ENCODE peak calls at places on chromosomes 7 and 10, in ten cellular contexts. N is GM23248, M is coronary artery, Z is astrocyte of the spinal cord, E is Panc1, D is HCT116, P is transverse colon, S is cardiac fibroblast, U is suprapubic skin, T is lower lobe of right lung. O is an unnamed sample.

GRCh38 chr7:131957338-131958025 is 401.1 kb upstream of the PODXL start:
- DNase-seq in N (no peak), M (no peak), Z (no peak), E (no peak), D (no peak), P (no peak), S (no peak), U (no peak), T (no peak), O (no peak)

GRCh38 chr10:8463853-8464252 is 409.4 kb downstream of the GATA3 start:
- DNase-seq in N (no peak), M (no peak), Z (no peak), E (no peak), D (no peak), P (no peak), S (no peak), U (no peak), T (no peak), O (no peak)

GRCh38 chr10:94092848-94093247 is 99.1 kb downstream of the PLCE1 start:
- DNase-seq in N (peak), M (no peak), Z (peak), E (no peak), D (no peak), P (no peak), S (peak), U (no peak), T (no peak), O (peak)

GRCh38 chr7:77759294-77759889 is 38.8 kb downstream of the TMEM60 start:
- DNase-seq in N (peak), M (no peak), Z (peak), E (peak), D (peak), P (peak), S (peak), U (no peak), T (no peak), O (peak)

GRCh38 chr7:131218727-131219128 is 108.9 kb upstream of the MKLN1 start:
- DNase-seq in N (no peak), M (no peak), Z (no peak), E (no peak), D (no peak), P (no peak), S (no peak), U (no peak), T (no peak), O (peak)

GRCh38 chr7:158650821-158651225 is 53.8 kb downstream of the NCAPG2 start:
- DNase-seq in N (peak), M (no peak), Z (peak), E (no peak), D (no peak), P (no peak), S (peak), U (no peak), T (no peak), O (peak)

GRCh38 chr7:116809636-116810266 is 52.6 kb upstream of the CAPZA2 start:
- DNase-seq in N (peak), M (no peak), Z (peak), E (peak), D (peak), P (no peak), S (peak), U (no peak), T (no peak), O (peak)

GRCh38 chr10:125859128-125859817 is 21.8 kb downstream of the DHX32 start:
- DNase-seq in N (no peak), M (no peak), Z (no peak), E (no peak), D (no peak), P (no peak), S (no peak), U (no peak), T (no peak), O (no peak)

GRCh38 chr7:38241071-38241470 is 32.4 kb downstream of the TARP start:
- DNase-seq in N (no peak), M (no peak), Z (no peak), E (no peak), D (no peak), P (no peak), S (no peak), U (no peak), T (no peak), O (no peak)

GRCh38 chr7:35519971-35520809 is 174.7 kb downstream of the HERPUD2 start:
- DNase-seq in N (peak), M (peak), Z (peak), E (peak), D (peak), P (peak), S (peak), U (no peak), T (peak), O (peak)

GRCh38 chr10:80429521-80429966 is 21.2 kb downstream of the PRXL2A start:
- DNase-seq in N (peak), M (no peak), Z (no peak), E (no peak), D (peak), P (peak), S (peak), U (no peak), T (peak), O (no peak)

GRCh38 chr10:114009281-114009996 is 34.2 kb upstream of the ADRB1 start:
- DNase-seq in N (no peak), M (no peak), Z (no peak), E (peak), D (no peak), P (no peak), S (no peak), U (no peak), T (no peak), O (peak)

GRCh38 chr10:68088744-68089143 is 13.7 kb upstream of the HERC4 start:
- DNase-seq in N (no peak), M (no peak), Z (no peak), E (no peak), D (no peak), P (no peak), S (peak), U (no peak), T (no peak), O (peak)

GRCh38 chr10:35447693-35448407 is 111.5 kb downstream of the CCNY start:
- DNase-seq in N (peak), M (no peak), Z (peak), E (no peak), D (peak), P (peak), S (peak), U (no peak), T (no peak), O (peak)

GRCh38 chr10:119341236-119342016 is 134.1 kb downstream of the GRK5 start:
- DNase-seq in N (peak), M (no peak), Z (peak), E (no peak), D (no peak), P (no peak), S (peak), U (no peak), T (no peak), O (peak)

GRCh38 chr10:70441161-70441876 is at the start of gene NODAL:
- DNase-seq in N (no peak), M (no peak), Z (no peak), E (no peak), D (no peak), P (no peak), S (no peak), U (no peak), T (no peak), O (no peak)

GRCh38 chr7:2873686-2874551 is 29.8 kb upstream of the GNA12 start:
- DNase-seq in N (peak), M (no peak), Z (peak), E (peak), D (peak), P (no peak), S (peak), U (no peak), T (no peak), O (peak)

GRCh38 chr7:134778941-134779740 is at the start of gene CALD1:
- DNase-seq in N (peak), M (peak), Z (peak), E (peak), D (peak), P (peak), S (peak), U (peak), T (peak), O (peak)

GRCh38 chr10:124612611-124613498 is 131.3 kb downstream of the FAM53B start:
- DNase-seq in N (peak), M (no peak), Z (no peak), E (no peak), D (peak), P (no peak), S (peak), U (no peak), T (no peak), O (peak)

GRCh38 chr10:15168781-15169554 is 475 bp upstream of the NMT2 start:
- DNase-seq in N (peak), M (peak), Z (peak), E (no peak), D (peak), P (peak), S (peak), U (peak), T (peak), O (peak)

GRCh38 chr7:52962402-52962801 is 73.0 kb upstream of the POM121L12 start:
- DNase-seq in N (no peak), M (no peak), Z (no peak), E (no peak), D (no peak), P (no peak), S (no peak), U (no peak), T (no peak), O (no peak)

GRCh38 chr10:112927980-112928379 is 22.1 kb upstream of the TCF7L2 start:
- DNase-seq in N (no peak), M (no peak), Z (no peak), E (no peak), D (no peak), P (no peak), S (no peak), U (no peak), T (no peak), O (no peak)

GRCh38 chr7:151081170-151082101 is 827 bp upstream of the FASTK start:
- DNase-seq in N (peak), M (no peak), Z (no peak), E (no peak), D (no peak), P (peak), S (peak), U (no peak), T (no peak), O (peak)

GRCh38 chr10:42816917-42817316 is 34.3 kb downstream of the BMS1 start:
- DNase-seq in N (no peak), M (no peak), Z (no peak), E (no peak), D (no peak), P (no peak), S (no peak), U (no peak), T (no peak), O (no peak)

GRCh38 chr10:4018054-4018511 is 233.1 kb upstream of the KLF6 start:
- DNase-seq in N (peak), M (no peak), Z (no peak), E (no peak), D (no peak), P (no peak), S (no peak), U (no peak), T (no peak), O (no peak)

GRCh38 chr10:72242675-72243074 is 26.6 kb upstream of the ASCC1 start:
- DNase-seq in N (peak), M (peak), Z (peak), E (no peak), D (no peak), P (peak), S (peak), U (no peak), T (peak), O (peak)

GRCh38 chr10:2543142-2543886 is 524.0 kb upstream of the PFKP start:
- DNase-seq in N (no peak), M (no peak), Z (no peak), E (no peak), D (no peak), P (no peak), S (no peak), U (no peak), T (no peak), O (no peak)

GRCh38 chr10:2543974-2544373 is 523.4 kb upstream of the PFKP start:
- DNase-seq in N (no peak), M (no peak), Z (no peak), E (no peak), D (no peak), P (no peak), S (no peak), U (no peak), T (no peak), O (no peak)

DNA sequence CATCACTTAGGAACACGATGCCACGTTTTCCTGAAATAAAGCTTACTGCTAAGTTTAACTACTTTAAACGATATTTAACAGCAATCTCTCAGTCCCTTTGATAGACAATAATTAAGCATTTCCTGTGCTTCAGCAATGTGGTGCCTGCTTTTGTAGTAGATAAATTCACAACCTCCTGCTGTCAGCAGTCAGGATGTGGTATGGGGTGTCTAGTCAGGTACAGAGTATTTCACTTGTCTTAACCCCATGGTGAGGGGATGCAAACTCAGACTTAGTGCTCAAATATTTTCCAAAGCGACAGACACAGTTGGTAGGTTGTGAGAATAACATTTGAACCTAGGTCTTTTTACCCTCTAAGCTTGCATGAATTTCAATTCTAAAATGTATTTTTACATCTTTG is 526.2 kb upstream of the PFKP start:
- DNase-seq in N (no peak), M (no peak), Z (no peak), E (no peak), D (no peak), P (no peak), S (no peak), U (no peak), T (no peak), O (no peak)
- H3K4me3 ChIP-seq in N (no peak), M (no peak), Z (no peak), E (no peak), D (no peak), P (no peak), S (no peak), U (no peak), T (no peak), O (no peak)

GRCh38 chr7:100966542-100967291 is 2.6 kb upstream of the MUC12 start:
- DNase-seq in N (no peak), M (no peak), Z (no peak), E (no peak), D (no peak), P (peak), S (no peak), U (peak), T (no peak), O (no peak)
- H3K4me3 ChIP-seq in N (peak), M (peak), Z (no peak), E (peak), D (peak), P (peak), S (no peak), U (peak), T (peak), O (no peak)

GRCh38 chr10:1465421-1465902 is 271.9 kb downstream of the ADARB2 start:
- DNase-seq in N (no peak), M (no peak), Z (no peak), E (no peak), D (no peak), P (no peak), S (no peak), U (no peak), T (no peak), O (no peak)
- H3K4me3 ChIP-seq in N (no peak), M (no peak), Z (no peak), E (no peak), D (no peak), P (no peak), S (no peak), U (peak), T (no peak), O (no peak)

DNA sequence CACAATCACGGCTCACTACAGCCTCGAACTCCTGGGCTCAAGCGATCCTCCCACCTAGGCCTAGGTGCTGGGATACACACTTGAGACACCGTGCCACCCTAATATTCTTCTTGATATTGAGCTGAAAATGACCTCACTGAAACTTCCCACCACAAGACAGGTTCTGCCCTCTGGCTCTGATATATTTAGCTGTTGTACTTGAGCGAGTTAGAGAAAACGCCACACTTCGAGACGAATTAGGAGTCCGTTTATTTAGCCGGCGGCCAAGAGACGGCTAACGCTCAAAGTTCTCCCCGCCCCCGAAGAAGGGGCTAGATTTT is 17.9 kb downstream of the ZC3HAV1 start:
- DNase-seq in N (no peak), M (no peak), Z (no peak), E (no peak), D (no peak), P (no peak), S (no peak), U (no peak), T (no peak), O (peak)
- H3K4me3 ChIP-seq in N (no peak), M (no peak), Z (no peak), E (no peak), D (no peak), P (no peak), S (no peak), U (no peak), T (no peak), O (no peak)

GRCh38 chr10:89861584-89862287 is 160.3 kb downstream of the KIF20B start:
- DNase-seq in N (peak), M (no peak), Z (peak), E (no peak), D (peak), P (no peak), S (peak), U (no peak), T (no peak), O (peak)

GRCh38 chr10:89852872-89853271 is 151.5 kb downstream of the KIF20B start:
- DNase-seq in N (no peak), M (no peak), Z (no peak), E (no peak), D (no peak), P (no peak), S (no peak), U (no peak), T (no peak), O (no peak)

GRCh38 chr10:89861199-89861573 is 159.8 kb downstream of the KIF20B start:
- DNase-seq in N (no peak), M (no peak), Z (no peak), E (no peak), D (no peak), P (no peak), S (no peak), U (no peak), T (no peak), O (no peak)

GRCh38 chr10:89853796-89854195 is 152.4 kb downstream of the KIF20B start:
- DNase-seq in N (no peak), M (no peak), Z (no peak), E (no peak), D (no peak), P (no peak), S (no peak), U (no peak), T (no peak), O (no peak)

GRCh38 chr10:89857399-89857798 is 156.0 kb downstream of the KIF20B start:
- DNase-seq in N (no peak), M (no peak), Z (no peak), E (no peak), D (no peak), P (no peak), S (no peak), U (no peak), T (no peak), O (peak)
- H3K4me3 ChIP-seq in N (no peak), M (no peak), Z (no peak), E (no peak), D (no peak), P (no peak), S (no peak), U (no peak), T (no peak), O (no peak)

O was measured in fibroblast of villous mesenchyme.